ENCODE peak calls at places on chromosomes 5 and 9, in ten cellular contexts. M, K, V, Y, J, N, F, G, D and S are unnamed samples.

GRCh38 chr5:102865510-102866314 is 110.6 kb downstream of the PAM start:
- DNase-seq in M (no peak), K (peak; percentile 56), V (peak; percentile 58), Y (peak; percentile 84), J (no peak), N (peak; percentile 83), F (peak; percentile 71), G (peak; percentile 76), D (peak; percentile 85), S (peak; percentile 89)

GRCh38 chr5:96031811-96032261 is 70.2 kb upstream of the ELL2 start:
- DNase-seq in M (no peak), K (no peak), V (no peak), Y (peak; percentile 51), J (no peak), N (no peak), F (peak; percentile 71), G (peak; percentile 47), D (no peak), S (no peak)

GRCh38 chr5:58094031-58094430 is 365.9 kb downstream of the PLK2 start:
- DNase-seq in M (no peak), K (peak; percentile 10), V (peak; percentile 2), Y (peak; percentile 20), J (no peak), N (no peak), F (peak; percentile 28), G (no peak), D (no peak), S (no peak)

GRCh38 chr5:172713113-172713808 is 57.7 kb downstream of the DUSP1 start:
- DNase-seq in M (no peak), K (no peak), V (peak; percentile 77), Y (peak; percentile 75), J (peak; percentile 62), N (peak; percentile 70), F (no peak), G (peak; percentile 63), D (peak; percentile 77), S (peak; percentile 78)

GRCh38 chr9:79809931-79810330 is 238.2 kb downstream of the TLE4 start:
- DNase-seq in M (no peak), K (peak; percentile 58), V (no peak), Y (peak; percentile 79), J (no peak), N (no peak), F (peak; percentile 56), G (peak; percentile 40), D (no peak), S (no peak)

GRCh38 chr9:2966846-2967372 is 123.0 kb upstream of the PUM3 start:
- DNase-seq in M (no peak), K (no peak), V (no peak), Y (no peak), J (no peak), N (no peak), F (no peak), G (no peak), D (no peak), S (no peak)

GRCh38 chr9:116686135-116686534 is 970 bp upstream of the TRIM32 start:
- DNase-seq in M (no peak), K (no peak), V (no peak), Y (no peak), J (no peak), N (no peak), F (no peak), G (peak; percentile 16), D (no peak), S (no peak)

GRCh38 chr5:72180925-72181324 is 73.7 kb downstream of the MAP1B start:
- DNase-seq in M (peak; percentile 39), K (no peak), V (no peak), Y (no peak), J (no peak), N (no peak), F (no peak), G (no peak), D (no peak), S (no peak)

GRCh38 chr9:12719431-12719830 is 26.2 kb downstream of the TYRP1 start:
- DNase-seq in M (peak; percentile 57), K (no peak), V (no peak), Y (peak; percentile 79), J (no peak), N (no peak), F (no peak), G (no peak), D (no peak), S (no peak)

GRCh38 chr9:34252670-34253459 is 74.0 kb downstream of the UBAP1 start:
- DNase-seq in M (peak; percentile 51), K (no peak), V (peak; percentile 63), Y (peak; percentile 83), J (peak; percentile 23), N (peak; percentile 73), F (peak; percentile 20), G (peak; percentile 66), D (peak; percentile 76), S (peak; percentile 77)

GRCh38 chr5:39427225-39427624 is 2.4 kb upstream of the DAB2 start:
- DNase-seq in M (no peak), K (no peak), V (no peak), Y (peak; percentile 61), J (no peak), N (no peak), F (no peak), G (peak; percentile 49), D (no peak), S (no peak)

GRCh38 chr5:111277061-111277460 is 52.9 kb downstream of the CAMK4 start:
- DNase-seq in M (no peak), K (no peak), V (no peak), Y (no peak), J (no peak), N (no peak), F (no peak), G (no peak), D (no peak), S (no peak)

GRCh38 chr5:135537271-135537670 is 1.5 kb upstream of the NEUROG1 start:
- DNase-seq in M (no peak), K (no peak), V (no peak), Y (no peak), J (no peak), N (no peak), F (no peak), G (no peak), D (no peak), S (no peak)

GRCh38 chr5:887947-888640 is 4.5 kb downstream of the BRD9 start:
- DNase-seq in M (no peak), K (no peak), V (no peak), Y (peak; percentile 5), J (no peak), N (no peak), F (no peak), G (no peak), D (no peak), S (no peak)

GRCh38 chr9:33620738-33621439 is 96.8 kb downstream of the ANKRD18B start:
- DNase-seq in M (no peak), K (peak; percentile 32), V (no peak), Y (peak; percentile 86), J (no peak), N (no peak), F (peak; percentile 48), G (peak; percentile 39), D (no peak), S (no peak)

GRCh38 chr9:119264165-119264564 is 105.1 kb downstream of the BRINP1 start:
- DNase-seq in M (no peak), K (no peak), V (no peak), Y (no peak), J (no peak), N (no peak), F (no peak), G (no peak), D (no peak), S (no peak)

GRCh38 chr5:149614034-149614907 is 33.0 kb downstream of the ARHGEF37 start:
- DNase-seq in M (no peak), K (no peak), V (no peak), Y (no peak), J (no peak), N (no peak), F (no peak), G (no peak), D (no peak), S (no peak)